ENCODE peak calls at places on chromosome 9, in eight cellular contexts. One of them, this sample, is unnamed.

GRCh38 chr9:95071450-95071849 is 246.1 kb downstream of the FANCC start:
- DNase-seq in left colon: no peak
- DNase-seq in BJ: no peak
- DNase-seq in anterior cingulate cortex: no peak
- DNase-seq in pancreas: no peak
- DNase-seq in neuronal stem cell: no peak
- DNase-seq in stimulated activated CD4-positive, alpha-beta T cell treated with anti-CD3 and anti-CD28 coated beads, TNF-alpha, amount 100 ng/mL, for 48 hours: no peak
- DNase-seq in renal cortical epithelial cell: no peak
- DNase-seq in this sample: no peak

GRCh38 chr9:73199886-73200285 is 48.2 kb downstream of the ANXA1 start:
- DNase-seq in left colon: no peak
- DNase-seq in BJ: no peak
- DNase-seq in anterior cingulate cortex: no peak
- DNase-seq in pancreas: no peak
- DNase-seq in neuronal stem cell: no peak
- DNase-seq in stimulated activated CD4-positive, alpha-beta T cell treated with anti-CD3 and anti-CD28 coated beads, TNF-alpha, amount 100 ng/mL, for 48 hours: no peak
- DNase-seq in renal cortical epithelial cell: no peak
- DNase-seq in this sample: no peak

GRCh38 chr9:130995399-130995941 is 13.5 kb upstream of the LAMC3 start:
- DNase-seq in left colon: no peak
- DNase-seq in BJ: no peak
- DNase-seq in anterior cingulate cortex: no peak
- DNase-seq in pancreas: peak
- DNase-seq in neuronal stem cell: no peak
- DNase-seq in stimulated activated CD4-positive, alpha-beta T cell treated with anti-CD3 and anti-CD28 coated beads, TNF-alpha, amount 100 ng/mL, for 48 hours: no peak
- DNase-seq in renal cortical epithelial cell: peak
- DNase-seq in this sample: no peak

GRCh38 chr9:27196383-27196782 is 87.4 kb downstream of the TEK start:
- DNase-seq in left colon: no peak
- DNase-seq in BJ: no peak
- DNase-seq in anterior cingulate cortex: no peak
- DNase-seq in pancreas: no peak
- DNase-seq in neuronal stem cell: no peak
- DNase-seq in stimulated activated CD4-positive, alpha-beta T cell treated with anti-CD3 and anti-CD28 coated beads, TNF-alpha, amount 100 ng/mL, for 48 hours: no peak
- DNase-seq in renal cortical epithelial cell: no peak
- DNase-seq in this sample: no peak

GRCh38 chr9:116842658-116843057 is 155.6 kb downstream of the TRIM32 start:
- DNase-seq in left colon: no peak
- DNase-seq in BJ: no peak
- DNase-seq in anterior cingulate cortex: no peak
- DNase-seq in pancreas: no peak
- DNase-seq in neuronal stem cell: no peak
- DNase-seq in stimulated activated CD4-positive, alpha-beta T cell treated with anti-CD3 and anti-CD28 coated beads, TNF-alpha, amount 100 ng/mL, for 48 hours: no peak
- DNase-seq in renal cortical epithelial cell: no peak
- DNase-seq in this sample: no peak

GRCh38 chr9:128011071-128011817 is 30.5 kb upstream of the EEIG1 start:
- DNase-seq in left colon: peak
- DNase-seq in BJ: no peak
- DNase-seq in anterior cingulate cortex: no peak
- DNase-seq in pancreas: no peak
- DNase-seq in neuronal stem cell: no peak
- DNase-seq in stimulated activated CD4-positive, alpha-beta T cell treated with anti-CD3 and anti-CD28 coated beads, TNF-alpha, amount 100 ng/mL, for 48 hours: no peak
- DNase-seq in renal cortical epithelial cell: no peak
- DNase-seq in this sample: no peak

GRCh38 chr9:34710023-34710422 is at the start of gene CCL21:
- DNase-seq in left colon: peak
- DNase-seq in BJ: no peak
- DNase-seq in anterior cingulate cortex: no peak
- DNase-seq in pancreas: no peak
- DNase-seq in neuronal stem cell: no peak
- DNase-seq in stimulated activated CD4-positive, alpha-beta T cell treated with anti-CD3 and anti-CD28 coated beads, TNF-alpha, amount 100 ng/mL, for 48 hours: no peak
- DNase-seq in renal cortical epithelial cell: no peak
- DNase-seq in this sample: no peak

GRCh38 chr9:75992480-75993206 is 102.2 kb downstream of the PCSK5 start:
- DNase-seq in left colon: no peak
- DNase-seq in BJ: no peak
- DNase-seq in anterior cingulate cortex: no peak
- DNase-seq in pancreas: no peak
- DNase-seq in neuronal stem cell: no peak
- DNase-seq in stimulated activated CD4-positive, alpha-beta T cell treated with anti-CD3 and anti-CD28 coated beads, TNF-alpha, amount 100 ng/mL, for 48 hours: no peak
- DNase-seq in renal cortical epithelial cell: no peak
- DNase-seq in this sample: no peak

GRCh38 chr9:76574171-76574767 is 115.3 kb downstream of the GCNT1 start:
- DNase-seq in left colon: no peak
- DNase-seq in BJ: no peak
- DNase-seq in anterior cingulate cortex: no peak
- DNase-seq in pancreas: no peak
- DNase-seq in neuronal stem cell: no peak
- DNase-seq in stimulated activated CD4-positive, alpha-beta T cell treated with anti-CD3 and anti-CD28 coated beads, TNF-alpha, amount 100 ng/mL, for 48 hours: no peak
- DNase-seq in renal cortical epithelial cell: no peak
- DNase-seq in this sample: no peak

GRCh38 chr9:89619739-89620138 is 14.9 kb downstream of the GADD45G start:
- DNase-seq in left colon: no peak
- DNase-seq in BJ: no peak
- DNase-seq in anterior cingulate cortex: no peak
- DNase-seq in pancreas: no peak
- DNase-seq in neuronal stem cell: no peak
- DNase-seq in stimulated activated CD4-positive, alpha-beta T cell treated with anti-CD3 and anti-CD28 coated beads, TNF-alpha, amount 100 ng/mL, for 48 hours: no peak
- DNase-seq in renal cortical epithelial cell: no peak
- DNase-seq in this sample: no peak

GRCh38 chr9:93450817-93451761 is at the start of gene FAM120A:
- DNase-seq in left colon: peak
- DNase-seq in BJ: no peak
- DNase-seq in anterior cingulate cortex: peak
- DNase-seq in pancreas: peak
- DNase-seq in neuronal stem cell: peak
- DNase-seq in stimulated activated CD4-positive, alpha-beta T cell treated with anti-CD3 and anti-CD28 coated beads, TNF-alpha, amount 100 ng/mL, for 48 hours: peak
- DNase-seq in renal cortical epithelial cell: no peak
- DNase-seq in this sample: no peak